ENCODE peak calls at places on chromosomes 6 and 20, in eight cellular contexts. Q, A, D, H, U, G, V and O are unnamed samples.

GRCh38 chr20:62938105-62938888 is at the start of gene GID8:
- DNase-seq in G (peak; percentile 38), V (no peak), U (no peak), Q (no peak), H (no peak), A (peak; percentile 48), D (peak; percentile 46), O (no peak)

GRCh38 chr20:40703981-40704530 is 15.0 kb upstream of the MAFB start:
- DNase-seq in A (no peak), V (no peak), U (peak; percentile 28), G (no peak), H (no peak), D (peak; percentile 29), Q (no peak), O (no peak)

GRCh38 chr20:5090191-5090590 is 29.6 kb downstream of the PCNA start:
- DNase-seq in H (no peak), U (no peak), A (peak; percentile 77), D (no peak), G (no peak), V (no peak), Q (no peak), O (no peak)

GRCh38 chr6:19788684-19789083 is 48.5 kb upstream of the ID4 start:
- DNase-seq in G (no peak), V (no peak), D (no peak), Q (no peak), H (no peak), A (no peak), U (no peak), O (no peak)

GRCh38 chr6:66179363-66179762 is 472.3 kb upstream of the EYS start:
- DNase-seq in V (no peak), G (no peak), U (no peak), H (no peak), D (no peak), A (no peak), Q (no peak), O (no peak)

GRCh38 chr6:157468054-157468453 is 87.1 kb downstream of the ZDHHC14 start:
- DNase-seq in G (no peak), U (no peak), D (no peak), V (no peak), H (no peak), Q (no peak), A (no peak), O (no peak)

GRCh38 chr6:11653028-11653583 is 115.6 kb downstream of the TMEM170B start:
- DNase-seq in D (peak; percentile 68), Q (no peak), V (no peak), A (peak; percentile 14), U (no peak), H (peak; percentile 81), G (peak; percentile 30), O (no peak)

GRCh38 chr6:42001506-42001905 is 48.8 kb upstream of the TAF8 start:
- DNase-seq in A (no peak), H (no peak), U (no peak), G (no peak), D (no peak), V (no peak), Q (no peak), O (no peak)

GRCh38 chr6:142893088-142893487 is 51.9 kb downstream of the HIVEP2 start:
- DNase-seq in V (no peak), G (no peak), H (peak; percentile 6), D (peak; percentile 81), U (no peak), A (no peak), Q (no peak), O (no peak)

GRCh38 chr6:143059616-143060353 is 904 bp upstream of the AIG1 start:
- DNase-seq in U (no peak), D (peak; percentile 97), Q (no peak), A (no peak), V (peak; percentile 62), H (peak; percentile 89), G (no peak), O (no peak)

GRCh38 chr6:73732845-73733675 is 37.1 kb downstream of the CD109 start:
- DNase-seq in A (peak; percentile 73), G (peak; percentile 25), U (peak; percentile 76), Q (peak; percentile 51), V (peak; percentile 49), H (peak; percentile 39), D (peak; percentile 71), O (no peak)

GRCh38 chr6:96554559-96554958 is 8.4 kb upstream of the FHL5 start:
- DNase-seq in V (no peak), U (no peak), D (no peak), Q (no peak), G (no peak), H (no peak), A (no peak), O (no peak)

GRCh38 chr6:32700391-32701040 is 34.1 kb upstream of the HLA-DQB1 start:
- DNase-seq in Q (no peak), G (peak; percentile 19), U (peak; percentile 55), A (peak; percentile 77), H (peak; percentile 54), D (peak; percentile 70), V (peak; percentile 61), O (no peak)

GRCh38 chr6:11277275-11278206 is 45.1 kb upstream of the NEDD9 start:
- DNase-seq in G (peak; percentile 15), V (no peak), H (peak; percentile 70), Q (no peak), A (no peak), D (peak; percentile 76), U (no peak), O (no peak)

GRCh38 chr6:119339941-119340456 is 9.6 kb downstream of the MAN1A1 start:
- DNase-seq in U (no peak), G (no peak), Q (no peak), H (no peak), D (no peak), A (peak; percentile 71), V (no peak), O (no peak)

GRCh38 chr6:169227116-169227515 is 26.5 kb downstream of the THBS2 start:
- DNase-seq in G (no peak), D (no peak), U (no peak), H (no peak), V (no peak), A (no peak), Q (no peak), O (peak; percentile 12)

GRCh38 chr6:17583811-17584210 is 16.3 kb upstream of the FAM8A1 start:
- DNase-seq in V (no peak), U (no peak), H (no peak), D (peak; percentile 14), Q (no peak), A (no peak), G (no peak), O (no peak)

GRCh38 chr6:53326372-53327016 is 22.3 kb downstream of the ELOVL5 start:
- DNase-seq in A (no peak), V (peak; percentile 85), H (peak; percentile 98), U (no peak), D (peak; percentile 99), G (peak; percentile 52), Q (no peak), O (no peak)

GRCh38 chr6:12923644-12924235 is 207.2 kb downstream of the PHACTR1 start:
- DNase-seq in D (peak; percentile 22), A (no peak), H (no peak), G (no peak), V (no peak), Q (no peak), U (no peak), O (no peak)

GRCh38 chr6:116763048-116763447 is 2.5 kb downstream of the FAM162B start:
- DNase-seq in G (no peak), D (no peak), U (no peak), V (no peak), H (no peak), Q (no peak), A (no peak), O (no peak)

GRCh38 chr6:29752451-29753308 is 29.4 kb downstream of the HLA-F start:
- DNase-seq in V (peak; percentile 90), D (peak; percentile 86), U (peak; percentile 88), H (peak; percentile 92), A (peak; percentile 95), G (peak; percentile 84), Q (peak; percentile 55), O (peak; percentile 74)

GRCh38 chr6:147674794-147675193 is 166.3 kb downstream of the SAMD5 start:
- DNase-seq in V (no peak), G (no peak), U (no peak), A (no peak), H (no peak), Q (no peak), D (no peak), O (no peak)

GRCh38 chr6:122833229-122833556 is 44.1 kb downstream of the SMPDL3A start:
- DNase-seq in U (no peak), Q (no peak), H (no peak), G (no peak), A (no peak), D (no peak), V (no peak), O (no peak)

GRCh38 chr20:4717816-4718215 is 3.9 kb upstream of the PRND start:
- DNase-seq in G (no peak), D (peak; percentile 45), H (no peak), A (no peak), V (no peak), U (no peak), Q (no peak), O (no peak)

GRCh38 chr6:160400426-160400825 is 52.2 kb downstream of the SLC22A3 start:
- DNase-seq in D (no peak), U (no peak), H (peak; percentile 7), V (no peak), A (peak; percentile 24), G (no peak), Q (no peak), O (no peak)

GRCh38 chr20:63750807-63751470 is 11.4 kb downstream of the SLC2A4RG start:
- DNase-seq in G (no peak), Q (no peak), H (no peak), U (no peak), V (no peak), D (no peak), A (peak; percentile 19), O (no peak)

GRCh38 chr20:10524034-10524476 is 89.0 kb downstream of the SLX4IP start:
- DNase-seq in A (no peak), U (peak; percentile 31), H (no peak), G (no peak), D (no peak), V (no peak), Q (no peak), O (no peak)

GRCh38 chr20:10434832-10435812 is at the start of gene SLX4IP:
- DNase-seq in U (peak; percentile 78), A (peak; percentile 97), Q (peak; percentile 50), D (peak; percentile 96), V (peak; percentile 97), H (peak; percentile 93), G (peak; percentile 90), O (peak; percentile 58)

GRCh38 chr6:149248688-149249369 is 68.7 kb upstream of the TAB2 start:
- DNase-seq in Q (no peak), G (no peak), D (peak; percentile 46), H (no peak), V (peak; percentile 21), A (no peak), U (peak; percentile 12), O (no peak)

GRCh38 chr6:166007349-166008263 is 160.0 kb downstream of the TBXT start:
- DNase-seq in D (no peak), A (no peak), U (peak; percentile 54), V (no peak), G (no peak), Q (no peak), H (no peak), O (no peak)

GRCh38 chr20:51529758-51530157 is 12.8 kb downstream of the NFATC2 start:
- DNase-seq in H (no peak), G (no peak), U (no peak), V (no peak), A (no peak), D (no peak), Q (peak; percentile 40), O (no peak)

GRCh38 chr6:80357674-80358073 is 251.2 kb downstream of the BCKDHB start:
- DNase-seq in D (peak; percentile 30), V (no peak), Q (no peak), G (no peak), U (no peak), H (no peak), A (no peak), O (no peak)

GRCh38 chr20:32152421-32153155 is 43.1 kb downstream of the TM9SF4 start:
- DNase-seq in Q (no peak), D (no peak), H (no peak), U (no peak), V (no peak), G (no peak), A (no peak), O (no peak)

GRCh38 chr6:44851176-44851575 is 463.7 kb downstream of the CDC5L start:
- DNase-seq in Q (no peak), A (no peak), D (peak; percentile 57), V (no peak), U (no peak), G (no peak), H (no peak), O (no peak)